ENCODE peak calls at places on chromosomes 1 and 21, in six cellular contexts. R, V, M, P, X and J are unnamed samples.

GRCh38 chr1:212228591-212229119 is 56.6 kb upstream of the PPP2R5A start:
- DNase-seq in R (no peak), V (peak), M (no peak), P (no peak), X (no peak), J (no peak)

GRCh38 chr1:25055961-25056360 is 125.9 kb upstream of the RUNX3 start:
- DNase-seq in R (no peak), V (no peak), M (no peak), P (no peak), X (no peak), J (no peak)

GRCh38 chr1:157162345-157162744 is 24.1 kb upstream of the ETV3 start:
- DNase-seq in R (no peak), V (no peak), M (no peak), P (no peak), X (no peak), J (no peak)

GRCh38 chr1:156898151-156898550 is 4.6 kb downstream of the PEAR1 start:
- DNase-seq in R (no peak), V (peak), M (no peak), P (no peak), X (no peak), J (no peak)

GRCh38 chr1:19067187-19067911 is 110.9 kb upstream of the IFFO2 start:
- DNase-seq in R (no peak), V (peak), M (no peak), P (no peak), X (no peak), J (no peak)

GRCh38 chr1:161379071-161379470 is 11.4 kb upstream of the CFAP126 start:
- DNase-seq in R (no peak), V (no peak), M (no peak), P (no peak), X (no peak), J (no peak)

GRCh38 chr1:246617156-246617555 is 50.9 kb downstream of the CNST start:
- DNase-seq in R (no peak), V (no peak), M (no peak), P (no peak), X (no peak), J (no peak)

GRCh38 chr1:156886583-156887302 is 6.8 kb upstream of the PEAR1 start:
- DNase-seq in R (no peak), V (no peak), M (no peak), P (no peak), X (no peak), J (no peak)

GRCh38 chr1:30516505-30516858 is 206.9 kb downstream of the MATN1 start:
- DNase-seq in R (no peak), V (no peak), M (no peak), P (no peak), X (no peak), J (no peak)

GRCh38 chr1:190658907-190659306 is 181.2 kb upstream of the BRINP3 start:
- DNase-seq in R (no peak), V (no peak), M (no peak), P (no peak), X (no peak), J (no peak)

GRCh38 chr21:37673801-37674575 is 242.3 kb downstream of the KCNJ6 start:
- DNase-seq in R (no peak), V (no peak), M (no peak), P (no peak), X (no peak), J (no peak)

GRCh38 chr1:228352677-228353481 is 53.8 kb downstream of the TRIM11 start:
- DNase-seq in R (no peak), V (no peak), M (no peak), P (no peak), X (no peak), J (no peak)

GRCh38 chr1:119947468-119947867 is 51.2 kb upstream of the ADAM30 start:
- DNase-seq in R (no peak), V (no peak), M (no peak), P (no peak), X (no peak), J (no peak)

GRCh38 chr1:204128964-204129896 is 22.6 kb downstream of the ETNK2 start:
- DNase-seq in R (peak), V (no peak), M (no peak), P (peak), X (peak), J (peak)

GRCh38 chr21:46402421-46402820 is 56.3 kb upstream of the DIP2A start:
- DNase-seq in R (no peak), V (no peak), M (no peak), P (no peak), X (no peak), J (no peak)

GRCh38 chr1:5570931-5571330 is 421.3 kb downstream of the NPHP4 start:
- DNase-seq in R (no peak), V (no peak), M (no peak), P (no peak), X (no peak), J (no peak)

GRCh38 chr1:64881281-64881680 is 85.1 kb downstream of the JAK1 start:
- DNase-seq in R (no peak), V (no peak), M (no peak), P (no peak), X (no peak), J (no peak)

GRCh38 chr21:38386967-38387366 is 111.3 kb downstream of the ERG start:
- DNase-seq in R (no peak), V (no peak), M (no peak), P (no peak), X (no peak), J (no peak)

GRCh38 chr1:179953974-179954493 is 576 bp upstream of the CEP350 start:
- DNase-seq in R (no peak), V (peak), M (no peak), P (no peak), X (peak), J (no peak)

GRCh38 chr1:109501644-109502367 is 7.7 kb downstream of the AMIGO1 start:
- DNase-seq in R (no peak), V (no peak), M (no peak), P (no peak), X (peak), J (no peak)

GRCh38 chr21:20040768-20041167 is 957.4 kb upstream of the NCAM2 start:
- DNase-seq in R (no peak), V (no peak), M (no peak), P (no peak), X (peak), J (no peak)

GRCh38 chr1:20250346-20250989 is 40.2 kb upstream of the VWA5B1 start:
- DNase-seq in R (no peak), V (peak), M (peak), P (no peak), X (no peak), J (no peak)

GRCh38 chr1:90405726-90406125 is 311.4 kb downstream of the BARHL2 start:
- DNase-seq in R (no peak), V (no peak), M (no peak), P (no peak), X (no peak), J (no peak)

GRCh38 chr1:223711173-223711572 is 1.2 kb upstream of the CAPN2 start:
- DNase-seq in R (no peak), V (no peak), M (no peak), P (no peak), X (peak), J (no peak)

GRCh38 chr21:26050857-26051256 is 119.7 kb downstream of the APP start:
- DNase-seq in R (no peak), V (no peak), M (no peak), P (no peak), X (no peak), J (no peak)

GRCh38 chr21:43315244-43316137 is 111.4 kb downstream of the SIK1 start:
- DNase-seq in R (no peak), V (no peak), M (no peak), P (no peak), X (no peak), J (no peak)

GRCh38 chr1:40628903-40629292 is 36.6 kb downstream of the RIMS3 start:
- DNase-seq in R (no peak), V (no peak), M (no peak), P (no peak), X (no peak), J (no peak)

GRCh38 chr1:168970945-168971799 is 135.3 kb upstream of the ATP1B1 start:
- DNase-seq in R (no peak), V (no peak), M (no peak), P (no peak), X (no peak), J (no peak)

GRCh38 chr1:24984300-24984699 is 54.2 kb upstream of the RUNX3 start:
- DNase-seq in R (no peak), V (no peak), M (no peak), P (no peak), X (no peak), J (no peak)

GRCh38 chr1:157870477-157870876 is 28.9 kb upstream of the CD5L start:
- DNase-seq in R (no peak), V (no peak), M (no peak), P (no peak), X (no peak), J (no peak)

GRCh38 chr1:101431956-101432510 is 195.2 kb downstream of the S1PR1 start:
- DNase-seq in R (no peak), V (no peak), M (no peak), P (no peak), X (no peak), J (no peak)

GRCh38 chr1:185155600-185156320 is 993 bp downstream of the TRMT1L start:
- DNase-seq in R (no peak), V (no peak), M (peak), P (no peak), X (peak), J (no peak)
- TF ChIP-seq TAF1 in R (no peak), V (no peak), M (no peak), P (no peak), X (no peak), J (no peak)

DNA sequence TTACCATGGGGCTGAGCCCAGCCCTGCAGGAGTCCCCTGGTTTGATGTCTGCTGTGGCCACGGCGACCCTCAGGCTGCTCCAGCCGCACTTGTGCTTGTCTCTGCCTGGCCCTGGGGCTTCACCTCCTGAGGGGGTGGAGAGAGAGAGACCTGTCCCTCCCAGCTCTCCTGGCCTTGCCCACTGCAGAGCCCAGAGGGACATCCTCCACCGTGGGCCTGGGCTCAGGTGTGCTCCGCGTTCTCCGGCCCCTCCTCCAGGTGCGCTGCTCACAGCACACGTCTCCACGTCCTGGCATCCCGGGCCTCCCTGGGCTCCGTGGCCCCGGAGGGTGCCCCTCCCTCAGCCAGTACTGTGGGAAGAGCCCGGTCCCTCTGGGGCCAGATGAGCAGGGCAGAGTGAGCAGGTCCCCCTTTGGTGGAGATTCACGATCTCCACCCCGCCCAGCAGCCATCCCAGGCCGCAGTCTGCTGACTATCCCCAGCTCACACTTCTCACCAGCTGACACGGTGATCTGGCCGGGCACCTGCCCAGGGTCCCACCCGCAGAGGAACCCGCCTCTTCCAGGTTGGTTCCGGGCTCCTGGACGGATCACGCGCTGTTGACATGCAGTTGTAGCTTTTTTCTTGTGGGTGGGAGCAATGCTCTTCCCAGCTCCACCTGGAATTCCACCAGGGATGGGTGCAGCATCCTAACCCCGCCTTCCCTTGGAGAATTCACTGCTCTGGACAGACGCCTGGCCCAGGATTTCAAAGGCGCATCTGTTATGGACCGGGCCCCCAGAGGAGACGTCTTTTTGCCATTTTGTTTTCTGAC is 41.8 kb upstream of the POFUT2 start:
- DNase-seq in R (no peak), V (no peak), M (no peak), P (no peak), X (no peak), J (no peak)
- TF ChIP-seq POLR2A in R (no peak), V (no peak), M (no peak), P (no peak), X (no peak), J (no peak)

DNA sequence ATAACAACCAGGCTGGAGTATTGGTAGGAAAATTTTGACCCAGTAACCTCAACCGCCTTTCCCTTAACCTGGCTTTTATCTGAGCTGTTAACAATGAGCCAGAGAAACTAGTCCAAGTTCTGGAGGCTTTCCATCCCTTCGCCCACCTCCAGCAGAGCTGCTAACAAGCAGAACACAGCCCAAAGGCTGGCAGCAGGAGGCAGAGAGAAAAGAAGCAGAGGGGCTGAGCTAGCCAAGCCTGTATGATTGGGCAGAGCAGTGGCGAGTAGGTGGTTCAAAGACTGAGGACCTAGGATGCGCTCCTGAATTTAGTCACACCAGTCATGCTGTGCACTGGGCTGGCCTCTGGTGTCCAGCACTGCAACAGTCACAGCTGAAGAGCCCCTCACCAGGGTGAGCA is 123.0 kb downstream of the TNR start:
- DNase-seq in R (no peak), V (no peak), M (no peak), P (no peak), X (no peak), J (no peak)
- TF ChIP-seq TAF1 in R (no peak), V (no peak), M (no peak), P (no peak), X (no peak), J (no peak)

GRCh38 chr1:163673756-163674155 is 352.0 kb downstream of the NUF2 start:
- DNase-seq in R (no peak), V (no peak), M (no peak), P (no peak), X (no peak), J (no peak)
- TF ChIP-seq POLR2A in R (no peak), V (no peak), M (no peak), P (no peak), X (no peak), J (no peak)

DNA sequence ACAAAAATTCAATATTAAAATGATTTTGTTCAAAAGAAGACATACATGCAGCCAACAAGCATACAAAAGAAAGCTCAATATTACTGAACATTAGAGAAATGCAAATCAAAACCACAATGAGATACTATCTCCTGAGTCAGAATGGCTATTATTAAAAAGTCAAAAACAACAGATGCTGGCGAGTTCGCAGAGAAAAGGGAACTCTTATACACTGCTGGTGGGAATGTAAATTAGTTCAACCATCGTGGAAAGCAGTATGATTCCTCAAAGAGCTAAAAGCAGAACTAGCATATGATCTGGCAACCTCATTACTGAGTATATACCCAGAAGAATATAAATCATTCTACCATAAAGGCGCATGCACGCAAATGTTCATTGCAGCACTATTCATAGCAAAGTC is 126.0 kb upstream of the HMCN1 start:
- DNase-seq in R (no peak), V (no peak), M (peak), P (no peak), X (no peak), J (no peak)
- TF ChIP-seq TAF1 in R (no peak), V (no peak), M (no peak), P (no peak), X (no peak), J (no peak)

GRCh38 chr1:44688760-44689446 is 14.4 kb downstream of the ARMH1 start:
- DNase-seq in R (no peak), V (no peak), M (no peak), P (no peak), X (no peak), J (no peak)

GRCh38 chr1:44689447-44689765 is 14.9 kb downstream of the ARMH1 start:
- DNase-seq in R (no peak), V (no peak), M (no peak), P (no peak), X (no peak), J (no peak)

GRCh38 chr1:44685218-44685617 is 10.7 kb downstream of the ARMH1 start:
- DNase-seq in R (no peak), V (no peak), M (no peak), P (no peak), X (no peak), J (no peak)

GRCh38 chr1:44681905-44682900 is 7.7 kb downstream of the ARMH1 start:
- DNase-seq in R (no peak), V (peak), M (no peak), P (no peak), X (no peak), J (no peak)

DNA sequence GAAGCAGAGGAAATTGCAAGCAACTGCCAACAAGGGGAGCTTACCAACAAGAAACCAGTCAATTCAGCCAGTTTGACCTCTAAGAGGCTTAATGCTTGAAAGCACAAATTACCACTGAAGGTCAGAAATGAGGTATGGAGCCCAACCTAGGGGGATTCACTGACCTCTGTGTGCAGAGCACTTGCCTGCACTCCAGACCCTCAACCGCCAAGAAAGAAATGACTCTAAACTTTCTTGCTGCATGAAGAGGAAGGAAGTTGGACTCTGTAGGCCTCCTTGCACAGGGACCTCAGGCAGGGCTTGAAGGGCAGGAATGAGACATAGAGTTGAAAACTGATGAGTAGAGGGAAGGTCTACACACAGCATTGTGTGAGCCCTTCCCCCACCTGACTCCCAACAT is 10.0 kb downstream of the ARMH1 start:
- DNase-seq in R (peak), V (no peak), M (peak), P (no peak), X (no peak), J (peak)
- TF ChIP-seq POLR2A in R (peak), V (no peak), M (no peak), P (no peak), X (no peak), J (no peak)

GRCh38 chr1:8443558-8444194 is 125.8 kb downstream of the SLC45A1 start:
- DNase-seq in R (no peak), V (no peak), M (no peak), P (peak), X (no peak), J (no peak)
- TF ChIP-seq TAF1 in R (no peak), V (no peak), M (no peak), P (no peak), X (no peak), J (no peak)